ENCODE peak calls at places on chromosome 2, in five cellular contexts. L is Panc1, J is breast epithelium, B is HL-60, Z is GM12865. V is an unnamed sample.

GRCh38 chr2:118309201-118310015 is 221.1 kb downstream of the INSIG2 start:
- DNase-seq in L (no peak), J (no peak), B (no peak), Z (no peak), V (no peak)

GRCh38 chr2:118423776-118424175 is 335.5 kb downstream of the INSIG2 start:
- DNase-seq in L (no peak), J (no peak), B (no peak), Z (no peak), V (no peak)

GRCh38 chr2:133433455-133434451 is 134.5 kb downstream of the NCKAP5 start:
- DNase-seq in L (no peak), J (no peak), B (no peak), Z (no peak), V (no peak)

GRCh38 chr2:16223071-16223470 is 282.7 kb downstream of the MYCN start:
- DNase-seq in L (no peak), J (no peak), B (no peak), Z (no peak), V (no peak)

GRCh38 chr2:137987011-137987410 is 22.7 kb downstream of the HNMT start:
- DNase-seq in L (no peak), J (no peak), B (no peak), Z (no peak), V (no peak)

GRCh38 chr2:11955883-11956282 is 209.5 kb downstream of the LPIN1 start:
- DNase-seq in L (no peak), J (no peak), B (no peak), Z (no peak), V (no peak)

GRCh38 chr2:96423281-96423680 is 81.9 kb downstream of the NEURL3 start:
- DNase-seq in L (no peak), J (no peak), B (no peak), Z (no peak), V (no peak)

GRCh38 chr2:46486441-46486840 is 7.1 kb downstream of the TMEM247 start:
- DNase-seq in L (no peak), J (no peak), B (no peak), Z (no peak), V (no peak)

GRCh38 chr2:66957677-66958076 is 439.5 kb upstream of the ETAA1 start:
- DNase-seq in L (no peak), J (no peak), B (no peak), Z (no peak), V (no peak)

GRCh38 chr2:218859556-218859993 is at the start of gene WNT6:
- DNase-seq in L (no peak), J (no peak), B (no peak), Z (no peak), V (no peak)
- H3K4me3 ChIP-seq in L (peak), J (peak), B (no peak), Z (no peak), V (peak)

GRCh38 chr2:182852090-182852489 is 14.3 kb downstream of the FRZB start:
- DNase-seq in L (no peak), J (no peak), B (no peak), Z (no peak), V (no peak)
- H3K4me3 ChIP-seq in L (no peak), J (no peak), B (no peak), Z (no peak), V (no peak)

GRCh38 chr2:73069041-73069854 is 2.3 kb downstream of the SFXN5 start:
- DNase-seq in L (no peak), J (no peak), B (peak), Z (no peak), V (no peak)
- H3K4me3 ChIP-seq in L (peak), J (peak), B (peak), Z (no peak), V (peak)

DNA sequence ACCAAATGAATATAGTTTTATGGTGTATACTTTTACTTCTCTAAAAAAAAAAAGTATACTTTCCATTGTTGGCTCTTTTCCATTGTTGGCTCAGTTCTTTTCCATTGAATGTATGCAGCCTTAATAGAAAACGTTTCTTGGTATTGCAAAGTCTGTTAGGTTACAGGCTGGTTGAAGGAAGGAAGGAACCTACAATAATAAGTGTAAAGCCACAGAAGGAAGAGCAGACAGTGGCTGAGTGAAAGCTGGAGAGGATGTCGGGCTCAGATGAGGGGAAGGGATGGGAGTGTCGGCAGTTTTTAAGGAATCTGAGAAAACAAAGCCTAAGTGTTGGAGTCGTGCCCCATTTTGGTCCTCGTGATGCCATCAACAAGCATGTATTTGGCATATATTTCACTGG is 6.8 kb downstream of the COPS8 start:
- DNase-seq in L (no peak), J (no peak), B (no peak), Z (no peak), V (no peak)
- H3K4me3 ChIP-seq in L (no peak), J (no peak), B (no peak), Z (no peak), V (no peak)

DNA sequence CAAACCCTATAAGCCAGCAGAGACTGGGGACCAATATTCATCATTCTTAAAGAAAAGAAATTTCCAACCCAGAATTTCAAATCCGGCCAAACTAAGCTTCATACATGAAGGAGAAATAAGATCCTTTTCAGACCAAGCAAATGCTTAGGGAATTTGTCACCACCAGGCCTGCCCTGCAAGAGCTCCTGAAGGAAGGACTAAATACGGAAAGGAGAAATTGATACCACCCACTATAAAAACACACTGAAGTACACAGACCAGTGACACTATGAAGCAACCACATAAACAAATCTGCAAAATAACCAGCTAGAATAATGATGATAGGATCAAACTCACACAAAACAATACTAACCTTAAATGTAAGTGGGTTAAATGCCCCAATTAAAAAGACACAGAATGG is 22.4 kb downstream of the NPHP1 start:
- DNase-seq in L (no peak), J (no peak), B (no peak), Z (no peak), V (no peak)
- H3K4me3 ChIP-seq in L (no peak), J (no peak), B (no peak), Z (no peak), V (no peak)